ENCODE peak calls at places on chromosome 7, in eight cellular contexts. T, S, O, V, J, W, X and F are unnamed samples.

GRCh38 chr7:150344299-150344698 is 2.9 kb upstream of the RARRES2 start:
- DNase-seq in T (no peak), S (no peak), O (no peak), V (no peak), J (no peak), W (no peak), X (no peak), F (no peak)

GRCh38 chr7:131326576-131326975 is 1.1 kb upstream of the MKLN1 start:
- DNase-seq in T (no peak), S (peak; percentile 24), O (no peak), V (no peak), J (no peak), W (peak; percentile 12), X (no peak), F (no peak)

GRCh38 chr7:143258830-143259229 is 4.4 kb upstream of the GSTK1 start:
- DNase-seq in T (no peak), S (no peak), O (no peak), V (no peak), J (no peak), W (no peak), X (peak; percentile 12), F (no peak)

GRCh38 chr7:111107989-111108388 is 17.1 kb downstream of the LRRN3 start:
- DNase-seq in T (no peak), S (no peak), O (no peak), V (no peak), J (no peak), W (no peak), X (no peak), F (no peak)

GRCh38 chr7:30412810-30413504 is 65.6 kb downstream of the NOD1 start:
- DNase-seq in T (peak; percentile 76), S (peak; percentile 66), O (peak; percentile 85), V (no peak), J (peak; percentile 78), W (peak; percentile 82), X (peak; percentile 49), F (no peak)

GRCh38 chr7:78516450-78516849 is 717.9 kb downstream of the PHTF2 start:
- DNase-seq in T (no peak), S (no peak), O (no peak), V (no peak), J (no peak), W (no peak), X (no peak), F (no peak)

GRCh38 chr7:29285451-29285807 is 90.9 kb downstream of the CHN2 start:
- DNase-seq in T (no peak), S (peak; percentile 27), O (no peak), V (no peak), J (peak; percentile 97), W (no peak), X (no peak), F (no peak)

GRCh38 chr7:81714306-81714705 is 55.5 kb downstream of the HGF start:
- DNase-seq in T (no peak), S (no peak), O (no peak), V (no peak), J (no peak), W (no peak), X (no peak), F (no peak)

GRCh38 chr7:30380294-30380693 is 95.9 kb downstream of the ZNRF2 start:
- DNase-seq in T (no peak), S (no peak), O (no peak), V (no peak), J (no peak), W (no peak), X (no peak), F (no peak)

GRCh38 chr7:139600306-139600705 is 76.8 kb downstream of the CLEC2L start:
- DNase-seq in T (no peak), S (no peak), O (no peak), V (no peak), J (no peak), W (no peak), X (no peak), F (no peak)

GRCh38 chr7:142927085-142927745 is 6.3 kb downstream of the TRPV5 start:
- DNase-seq in T (no peak), S (no peak), O (no peak), V (no peak), J (no peak), W (no peak), X (no peak), F (no peak)

GRCh38 chr7:126605553-126605952 is 647.2 kb downstream of the GRM8 start:
- DNase-seq in T (no peak), S (no peak), O (no peak), V (no peak), J (no peak), W (no peak), X (no peak), F (no peak)

GRCh38 chr7:36863901-36864701 is 139.8 kb upstream of the AOAH start:
- DNase-seq in T (peak; percentile 56), S (no peak), O (no peak), V (no peak), J (no peak), W (peak; percentile 60), X (no peak), F (no peak)

GRCh38 chr7:20484366-20484765 is 131.1 kb upstream of the ABCB5 start:
- DNase-seq in T (no peak), S (no peak), O (no peak), V (no peak), J (no peak), W (no peak), X (no peak), F (no peak)

GRCh38 chr7:157468221-157469111 is 131.7 kb downstream of the DNAJB6 start:
- DNase-seq in T (no peak), S (no peak), O (no peak), V (no peak), J (no peak), W (no peak), X (no peak), F (no peak)

GRCh38 chr7:127251458-127252379 is 1.0 kb downstream of the GRM8 start:
- DNase-seq in T (peak; percentile 37), S (peak; percentile 15), O (peak; percentile 60), V (peak; percentile 35), J (peak; percentile 21), W (peak; percentile 21), X (no peak), F (peak; percentile 18)

GRCh38 chr7:48365010-48365409 is 193.8 kb downstream of the ABCA13 start:
- DNase-seq in T (no peak), S (no peak), O (no peak), V (no peak), J (peak; percentile 67), W (no peak), X (no peak), F (no peak)

GRCh38 chr7:96285579-96285978 is 36.3 kb downstream of the SLC25A13 start:
- DNase-seq in T (no peak), S (no peak), O (no peak), V (no peak), J (no peak), W (no peak), X (no peak), F (no peak)

GRCh38 chr7:33887576-33887975 is 17.8 kb upstream of the BMPER start:
- DNase-seq in T (no peak), S (no peak), O (no peak), V (no peak), J (no peak), W (no peak), X (no peak), F (no peak)

GRCh38 chr7:7512861-7513597 is 22.6 kb downstream of the COL28A1 start:
- DNase-seq in T (peak; percentile 10), S (no peak), O (no peak), V (peak; percentile 73), J (no peak), W (no peak), X (no peak), F (no peak)

DNA sequence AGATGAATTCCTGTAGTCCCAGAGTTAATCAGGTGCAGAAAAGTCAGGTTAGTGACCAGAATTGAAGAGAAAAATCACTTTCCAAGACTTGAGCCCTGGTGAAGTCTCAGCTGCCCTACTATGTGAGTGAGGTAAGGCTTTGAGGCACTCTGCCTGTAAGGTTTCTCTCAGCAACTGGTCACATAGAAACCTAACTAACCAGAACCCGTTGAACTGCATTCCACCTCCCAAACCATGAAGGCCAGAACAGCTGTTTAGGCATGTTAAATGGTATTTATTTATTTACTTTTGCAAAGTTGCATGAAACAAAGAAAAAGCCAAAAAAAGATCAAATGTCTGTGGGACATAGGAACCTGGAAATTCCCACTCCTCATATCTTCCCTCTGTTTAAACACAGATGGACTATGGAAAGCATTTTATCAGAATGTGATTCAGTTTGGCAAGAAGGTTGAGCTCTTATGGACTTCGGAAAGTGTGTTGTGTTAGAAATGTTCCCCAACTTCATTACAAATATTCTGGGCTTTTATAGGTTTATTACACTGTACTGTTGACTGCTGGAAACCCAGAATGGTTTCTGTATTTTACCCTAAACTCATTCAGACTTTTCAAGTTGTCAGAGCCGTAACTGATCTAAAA is 12.8 kb upstream of the GPR85 start:
- DNase-seq in T (no peak), S (no peak), O (peak; percentile 79), V (no peak), J (peak; percentile 61), W (no peak), X (no peak), F (no peak)
- H3K27ac ChIP-seq in T (no peak overlapping the region), S (no peak overlapping the region), O (no peak overlapping the region), V (no peak overlapping the region), J (no peak overlapping the region), W (peak overlapping the region; percentile 67), X (peak overlapping the region; percentile 8), F (peak overlapping the region; percentile 39)

DNA sequence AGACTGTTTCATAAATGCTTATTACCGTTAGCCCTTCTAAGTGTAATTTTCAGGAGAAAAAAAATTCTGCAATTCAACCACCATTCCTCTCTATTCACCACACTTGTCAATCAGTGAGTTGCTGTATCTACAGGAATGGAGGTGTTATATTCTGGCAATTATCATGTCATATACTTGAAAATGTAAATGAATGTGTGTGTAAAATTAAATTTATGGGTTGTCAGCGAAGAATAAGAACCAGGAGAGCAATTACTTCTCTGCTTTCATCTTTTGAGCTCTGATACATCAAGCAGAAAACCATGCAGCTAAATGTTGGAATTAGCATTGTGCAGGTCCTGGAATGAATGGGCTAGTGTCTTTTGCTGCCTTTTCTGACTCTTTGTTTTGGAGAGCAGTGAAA is 207.6 kb downstream of the FOXP2 start:
- DNase-seq in T (no peak), S (no peak), O (no peak), V (no peak), J (no peak), W (no peak), X (no peak), F (no peak)
- H3K4me3 ChIP-seq in T (no peak overlapping the region), S (no peak overlapping the region), O (no peak overlapping the region), V (no peak overlapping the region), J (no peak overlapping the region), W (no peak overlapping the region), X (no peak overlapping the region), F (no peak overlapping the region)

DNA sequence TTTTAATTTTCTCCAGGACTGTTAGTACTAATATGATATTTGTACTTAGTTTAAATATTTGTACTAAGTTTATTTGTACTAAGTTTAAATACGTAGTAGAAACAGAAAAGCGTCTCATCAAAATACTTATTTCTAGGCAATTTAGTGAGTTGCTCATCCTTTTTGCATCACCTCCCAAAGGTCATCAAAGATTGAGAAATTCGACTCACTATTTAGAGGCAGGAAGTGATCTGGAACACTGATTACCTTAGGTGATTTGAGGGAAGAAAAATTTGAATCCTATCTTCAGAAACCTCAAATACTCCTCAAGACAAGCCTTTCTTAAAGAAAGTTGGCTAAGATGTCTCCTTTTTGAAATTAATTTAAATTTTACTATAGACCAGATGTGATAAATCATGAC is 14.5 kb downstream of the WNT16 start:
- DNase-seq in T (no peak), S (no peak), O (no peak), V (no peak), J (no peak), W (no peak), X (no peak), F (no peak)
- H3K27ac ChIP-seq in T (no peak overlapping the region), S (no peak overlapping the region), O (no peak overlapping the region), V (no peak overlapping the region), J (no peak overlapping the region), W (no peak overlapping the region), X (no peak overlapping the region), F (no peak overlapping the region)

GRCh38 chr7:153523320-153524015 is 528.7 kb upstream of the DPP6 start:
- DNase-seq in T (no peak), S (no peak), O (no peak), V (no peak), J (no peak), W (no peak), X (no peak), F (no peak)
- H3K4me3 ChIP-seq in T (no peak overlapping the region), S (no peak overlapping the region), O (no peak overlapping the region), V (no peak overlapping the region), J (no peak overlapping the region), W (no peak overlapping the region), X (no peak overlapping the region), F (no peak overlapping the region)